ENCODE peak calls at places on chromosomes 4 and X, in nine cellular contexts. S is mucosa of gallbladder; C is activated effector memory CD4-positive, alpha-beta T cell treated with Interleukin-2 at 50 U/mL for 16 hours; G is IMR-90; A is CD4-positive, CD25-positive, alpha-beta regulatory T cell; Y is central memory CD4-positive, alpha-beta T cell; U is ascending aorta; Z is progenitor cell of endocrine pancreas; X is foreskin fibroblast. F is an unnamed sample.

GRCh38 chr4:185941476-185941875 is 127.5 kb upstream of the TLR3 start:
- DNase-seq in S (no peak), C (no peak), G (no peak), A (no peak), Y (no peak), U (no peak), Z (no peak), X (no peak), F (no peak)

GRCh38 chr4:6560416-6561172 is 14.4 kb upstream of the MAN2B2 start:
- DNase-seq in S (no peak), C (no peak), G (peak), A (no peak), Y (no peak), U (no peak), Z (no peak), X (peak), F (peak)

GRCh38 chr4:74365761-74366160 is 816 bp downstream of the EREG start:
- DNase-seq in S (peak), C (no peak), G (no peak), A (no peak), Y (no peak), U (no peak), Z (peak), X (peak), F (peak)

GRCh38 chr4:81343536-81343935 is 128.2 kb downstream of the RASGEF1B start:
- DNase-seq in S (no peak), C (no peak), G (no peak), A (no peak), Y (no peak), U (no peak), Z (no peak), X (no peak), F (no peak)

GRCh38 chr4:157763490-157763889 is 409.3 kb downstream of the GASK1B start:
- DNase-seq in S (no peak), C (no peak), G (no peak), A (no peak), Y (no peak), U (no peak), Z (no peak), X (no peak), F (no peak)

GRCh38 chrX:106263817-106264216 is 95.7 kb downstream of the PWWP3B start:
- DNase-seq in S (no peak), C (no peak), G (no peak), A (no peak), Y (no peak), U (no peak), Z (no peak), X (peak), F (peak)

GRCh38 chr4:73415807-73416238 is 11.7 kb downstream of the ALB start:
- DNase-seq in S (no peak), C (no peak), G (no peak), A (no peak), Y (no peak), U (no peak), Z (no peak), X (no peak), F (peak)

GRCh38 chr4:2008921-2009650 is at the start of gene NELFA:
- DNase-seq in S (peak), C (peak), G (peak), A (peak), Y (peak), U (peak), Z (peak), X (peak), F (peak)

GRCh38 chr4:182267048-182267447 is 23.8 kb downstream of the TENM3 start:
- DNase-seq in S (no peak), C (no peak), G (no peak), A (no peak), Y (no peak), U (no peak), Z (no peak), X (no peak), F (no peak)

GRCh38 chr4:2696423-2696822 is 59.7 kb downstream of the TNIP2 start:
- DNase-seq in S (no peak), C (no peak), G (no peak), A (no peak), Y (no peak), U (no peak), Z (no peak), X (no peak), F (no peak)

GRCh38 chr4:2042947-2043395 is 16.2 kb upstream of the NAT8L start:
- DNase-seq in S (no peak), C (no peak), G (no peak), A (no peak), Y (no peak), U (peak), Z (no peak), X (no peak), F (no peak)

GRCh38 chr4:43132010-43132582 is 239.6 kb downstream of the GRXCR1 start:
- DNase-seq in S (peak), C (no peak), G (peak), A (peak), Y (no peak), U (peak), Z (peak), X (peak), F (peak)

GRCh38 chrX:70434914-70435586 is 9.6 kb upstream of the DLG3 start:
- DNase-seq in S (no peak), C (no peak), G (peak), A (peak), Y (no peak), U (peak), Z (no peak), X (peak), F (no peak)

GRCh38 chr4:37623125-37623524 is 63.1 kb downstream of the RELL1 start:
- DNase-seq in S (no peak), C (no peak), G (no peak), A (no peak), Y (no peak), U (no peak), Z (no peak), X (peak), F (no peak)

GRCh38 chrX:72247206-72247944 is 8.5 kb upstream of the ERCC6L start:
- DNase-seq in S (peak), C (no peak), G (peak), A (no peak), Y (no peak), U (no peak), Z (no peak), X (peak), F (peak)

GRCh38 chrX:45807572-45808425 is 607.1 kb upstream of the DIPK2B start:
- DNase-seq in S (no peak), C (no peak), G (peak), A (peak), Y (peak), U (no peak), Z (no peak), X (peak), F (peak)

GRCh38 chrX:49287665-49288064 is 15.8 kb upstream of the GAGE10 start:
- DNase-seq in S (no peak), C (no peak), G (no peak), A (peak), Y (no peak), U (no peak), Z (no peak), X (no peak), F (no peak)

GRCh38 chr4:41332666-41333065 is 75.9 kb downstream of the UCHL1 start:
- DNase-seq in S (no peak), C (no peak), G (no peak), A (no peak), Y (no peak), U (no peak), Z (no peak), X (no peak), F (no peak)

GRCh38 chr4:123102897-123103489 is 180.6 kb upstream of the NUDT6 start:
- DNase-seq in S (no peak), C (no peak), G (peak), A (peak), Y (no peak), U (no peak), Z (no peak), X (peak), F (peak)

F was measured in renal cortical epithelial cell.